ENCODE peak calls at places on chromosomes 7 and 10, in six cellular contexts. W, N, D, T, K and S are unnamed samples.

GRCh38 chr10:91683976-91684375 is 51.1 kb upstream of the PPP1R3C start:
- DNase-seq in W (peak; percentile 44), K (no peak), N (no peak), T (peak; percentile 60), D (peak; percentile 86), S (no peak)

GRCh38 chr7:131238260-131238940 is 89.3 kb upstream of the MKLN1 start:
- DNase-seq in N (no peak), K (no peak), T (no peak), D (peak; percentile 58), W (peak; percentile 71), S (no peak)

GRCh38 chr10:126519188-126519587 is 130.9 kb upstream of the ADAM12 start:
- DNase-seq in T (no peak), N (no peak), D (no peak), K (no peak), W (no peak), S (no peak)

GRCh38 chr10:125023862-125024495 is 82.1 kb downstream of the ZRANB1 start:
- DNase-seq in T (no peak), W (no peak), N (no peak), D (no peak), K (peak; percentile 87), S (no peak)

GRCh38 chr10:79377557-79378382 is 30.5 kb downstream of the PPIF start:
- DNase-seq in K (no peak), D (no peak), T (no peak), N (peak; percentile 27), W (no peak), S (no peak)

GRCh38 chr7:21867816-21868646 is 77.7 kb downstream of the CDCA7L start:
- DNase-seq in D (no peak), W (no peak), T (no peak), K (no peak), N (no peak), S (no peak)

GRCh38 chr10:45817912-45818311 is 29.4 kb downstream of the AGAP4 start:
- DNase-seq in D (no peak), N (no peak), W (no peak), T (no peak), K (no peak), S (no peak)

GRCh38 chr7:116185956-116186355 is 24.4 kb upstream of the TES start:
- DNase-seq in D (no peak), W (no peak), N (no peak), K (no peak), T (no peak), S (no peak)

GRCh38 chr7:93053946-93054943 is 63.5 kb downstream of the SAMD9 start:
- DNase-seq in W (no peak), N (no peak), T (no peak), D (no peak), K (no peak), S (no peak)

GRCh38 chr7:7821517-7821916 is 103.1 kb upstream of the RPA3 start:
- DNase-seq in D (no peak), K (no peak), T (no peak), N (no peak), W (no peak), S (no peak)

DNA sequence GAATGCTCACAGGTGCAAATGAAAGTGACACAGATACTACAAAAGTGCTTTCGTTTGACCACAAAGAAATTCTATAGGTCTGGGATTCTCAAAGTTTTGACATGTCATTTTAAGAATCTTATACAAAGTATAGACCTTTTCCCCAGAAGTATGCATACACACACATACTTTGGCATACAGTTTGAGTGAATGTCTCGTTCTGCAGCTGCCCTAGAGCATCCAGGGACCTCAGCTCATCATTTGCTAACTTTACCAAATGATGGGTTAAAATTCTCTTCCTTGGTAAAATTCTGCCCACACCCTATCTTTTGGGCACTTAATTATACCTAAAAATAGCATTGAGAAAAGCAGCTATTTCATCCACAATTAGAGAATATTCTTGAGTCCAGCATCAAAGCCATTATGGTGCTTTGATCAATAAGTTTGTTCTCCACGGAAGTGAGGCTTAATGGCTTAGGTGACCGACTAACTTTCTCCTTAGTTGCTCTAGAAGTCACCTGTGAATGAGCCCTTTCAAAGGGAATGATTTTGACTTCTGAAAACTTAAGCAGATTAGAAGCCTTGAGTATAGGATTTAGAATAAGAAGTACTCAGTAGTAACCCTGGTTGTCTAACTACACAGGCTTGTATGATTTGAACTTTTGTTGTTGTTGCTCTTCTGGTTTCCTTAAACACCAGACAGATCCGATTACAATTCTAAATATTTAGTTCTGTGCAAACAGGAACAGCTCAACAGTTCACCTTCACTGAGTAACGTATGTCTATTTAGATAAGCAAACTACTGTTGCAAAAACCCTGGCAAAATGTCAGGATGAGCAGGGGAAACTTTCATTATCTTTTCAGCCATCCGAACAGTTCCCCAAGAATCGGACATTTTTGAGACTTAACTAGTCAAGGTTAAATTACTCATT is 70.6 kb downstream of the CNNM2 start:
- DNase-seq in T (peak; percentile 71), D (peak; percentile 85), K (no peak), W (peak; percentile 46), N (no peak), S (no peak)
- H3K4me3 ChIP-seq in T (peak overlapping the region; percentile 41), D (peak overlapping the region; percentile 34), K (no peak overlapping the region), W (no peak overlapping the region), N (peak overlapping the region; percentile 33), S (no peak overlapping the region)

GRCh38 chr7:158847451-158847866 is 8.9 kb upstream of the DYNC2I1 start:
- DNase-seq in W (no peak), T (peak; percentile 26), N (no peak), D (no peak), K (no peak), S (no peak)
- H3K4me3 ChIP-seq in W (no peak overlapping the region), T (peak overlapping the region; percentile 75), N (no peak overlapping the region), D (no peak overlapping the region), K (peak overlapping the region; percentile 18), S (no peak overlapping the region)

GRCh38 chr7:105769951-105770628 is 106.3 kb downstream of the ATXN7L1 start:
- DNase-seq in K (no peak), W (peak; percentile 82), T (peak; percentile 43), N (no peak), D (peak; percentile 84), S (no peak)

GRCh38 chr7:105768117-105768516 is 108.3 kb downstream of the ATXN7L1 start:
- DNase-seq in D (no peak), W (no peak), N (no peak), K (no peak), T (no peak), S (no peak)

GRCh38 chr7:105766421-105767191 is 109.8 kb downstream of the ATXN7L1 start:
- DNase-seq in W (peak; percentile 31), T (no peak), D (no peak), K (no peak), N (no peak), S (no peak)

GRCh38 chr7:105765846-105766245 is 110.6 kb downstream of the ATXN7L1 start:
- DNase-seq in T (no peak), K (no peak), N (no peak), D (no peak), W (no peak), S (no peak)

DNA sequence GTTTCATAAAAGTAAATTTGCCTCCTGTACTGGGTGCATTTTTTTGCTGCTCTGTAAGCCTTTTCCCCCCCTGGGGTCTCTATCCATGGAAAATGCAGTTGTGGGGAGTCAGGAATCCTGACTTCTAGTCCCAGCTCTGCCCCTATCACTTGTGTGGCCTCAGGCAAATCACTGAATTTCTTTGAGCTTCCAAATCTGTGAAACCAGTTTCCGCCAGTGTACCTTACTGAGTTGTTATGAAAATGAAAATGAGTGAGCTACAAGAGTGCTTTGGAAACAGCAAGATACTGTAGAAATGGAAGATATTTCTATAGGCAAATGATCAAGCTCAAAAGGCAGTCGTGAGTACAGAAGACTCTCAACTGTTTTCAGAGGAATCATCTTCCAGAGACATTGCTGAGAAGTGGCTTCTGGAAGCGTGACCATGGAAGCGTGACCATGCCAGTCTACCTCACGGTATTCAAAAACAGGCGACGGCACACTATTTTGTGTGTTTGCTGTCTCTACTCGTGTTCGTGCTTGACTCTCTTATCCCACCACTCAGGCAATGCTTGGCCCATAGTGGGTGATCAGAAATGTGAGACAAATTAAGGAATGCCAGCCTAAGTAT is 107.4 kb downstream of the ATXN7L1 start:
- DNase-seq in K (no peak), D (no peak), N (no peak), T (no peak), W (no peak), S (no peak)
- H3K4me3 ChIP-seq in K (no peak overlapping the region), D (no peak overlapping the region), N (no peak overlapping the region), T (no peak overlapping the region), W (no peak overlapping the region), S (no peak overlapping the region)

DNA sequence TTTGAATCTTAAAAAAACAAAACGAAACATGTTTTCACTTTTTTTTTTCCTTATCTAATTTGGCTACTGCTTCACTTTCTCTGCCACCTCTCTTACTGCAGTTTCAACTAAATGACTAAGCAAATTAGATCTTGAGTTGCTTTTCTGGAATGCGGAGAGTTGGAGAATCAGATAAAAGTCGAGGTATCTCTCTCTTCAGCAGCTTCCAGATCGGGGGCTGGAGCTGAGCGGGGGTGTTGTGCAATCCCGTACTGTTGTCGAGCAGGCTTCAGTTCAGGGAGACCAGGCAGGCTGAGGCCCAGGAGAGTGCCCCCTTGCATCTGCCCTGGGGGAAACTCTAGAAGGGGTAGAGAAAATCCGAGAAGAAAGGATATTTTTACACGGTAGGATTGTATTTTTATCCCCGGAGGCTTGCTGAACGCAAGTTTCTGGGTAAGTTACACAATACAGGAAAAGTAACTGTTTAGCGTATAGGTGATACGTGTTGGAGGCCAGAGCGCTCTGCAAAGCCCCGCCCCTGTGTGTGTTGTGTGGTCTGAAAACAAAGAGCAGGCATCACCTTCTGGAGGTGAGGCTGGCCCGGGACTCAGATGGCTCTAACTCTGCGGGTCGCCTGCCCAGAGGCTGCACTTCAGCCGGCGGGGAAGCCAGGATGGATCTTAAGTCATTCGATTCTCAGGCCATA is 116.6 kb downstream of the KLF6 start:
- DNase-seq in T (peak; percentile 70), D (no peak), N (peak; percentile 69), K (no peak), W (peak; percentile 79), S (peak; percentile 69)
- H3K4me3 ChIP-seq in T (peak overlapping the region; percentile 35), D (no peak overlapping the region), N (peak overlapping the region; percentile 23), K (no peak overlapping the region), W (no peak overlapping the region), S (peak overlapping the region; percentile 46)

GRCh38 chr10:11010582-11010981 is 7.1 kb upstream of the CELF2 start:
- DNase-seq in D (no peak), N (no peak), T (no peak), W (no peak), K (no peak), S (no peak)

GRCh38 chr10:11011436-11011835 is 6.2 kb upstream of the CELF2 start:
- DNase-seq in T (no peak), K (no peak), D (no peak), N (no peak), W (no peak), S (no peak)

GRCh38 chr10:11012880-11013279 is 4.8 kb upstream of the CELF2 start:
- DNase-seq in D (no peak), W (no peak), K (no peak), T (no peak), N (no peak), S (no peak)

GRCh38 chr10:11011966-11012365 is 5.7 kb upstream of the CELF2 start:
- DNase-seq in D (no peak), N (no peak), K (no peak), T (no peak), W (no peak), S (no peak)

DNA sequence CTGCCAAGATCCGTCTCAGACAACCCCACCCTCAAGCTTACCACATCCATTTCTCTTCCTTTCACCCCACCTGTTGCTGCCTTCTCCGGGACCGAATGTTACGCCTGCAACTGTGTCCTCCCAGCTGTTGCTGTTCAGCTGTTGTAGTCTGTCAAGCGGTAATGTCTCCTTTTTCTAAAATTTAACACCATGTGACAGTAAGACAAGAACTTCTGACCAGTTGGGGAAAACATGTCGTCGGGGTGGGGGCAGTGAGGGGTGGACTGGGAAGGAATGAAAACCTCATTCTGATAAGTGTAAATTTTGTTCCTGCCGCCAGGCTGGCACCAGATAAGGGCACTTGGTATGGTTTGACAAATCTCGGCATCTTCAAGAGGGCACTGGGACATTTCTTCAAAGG is 5.2 kb upstream of the CELF2 start:
- DNase-seq in K (no peak), D (no peak), T (no peak), N (no peak), W (no peak), S (peak; percentile 60)
- H3K4me3 ChIP-seq in K (no peak overlapping the region), D (no peak overlapping the region), T (no peak overlapping the region), N (no peak overlapping the region), W (no peak overlapping the region), S (no peak overlapping the region)